ENCODE peak calls at places on chromosomes 16 and 17, in eight cellular contexts. K is WTC11; X is NT2/D1; U is HCT116; V is iris pigment epithelial cell; T is stimulated activated CD4-positive, alpha-beta T cell treated with anti-CD3 and anti-CD28 coated beads, TNF-alpha, amount 100 ng/mL, for 1 hour; I is NCI-H1930; S is activated CD8-positive, alpha-beta memory T cell treated with anti-CD3 and anti-CD28 coated beads for 4 hours. N is an unnamed sample.

GRCh38 chr17:17511971-17512858 is 16.0 kb upstream of the RASD1 start:
- DNase-seq in K (no peak), X (no peak), U (no peak), V (peak; percentile 91), T (no peak), I (no peak), S (no peak), N (no peak)

GRCh38 chr17:60106377-60107059 is 27.8 kb upstream of the HEATR6 start:
- DNase-seq in K (no peak), X (no peak), U (no peak), V (peak; percentile 64), T (no peak), I (no peak), S (no peak), N (no peak)

GRCh38 chr17:82623707-82624106 is 24.5 kb downstream of the WDR45B start:
- DNase-seq in K (no peak), X (no peak), U (no peak), V (no peak), T (no peak), I (no peak), S (no peak), N (no peak)

GRCh38 chr17:35214192-35214591 is 20.0 kb upstream of the SLC35G3 start:
- DNase-seq in K (no peak), X (no peak), U (no peak), V (no peak), T (peak; percentile 12), I (no peak), S (no peak), N (no peak)

GRCh38 chr17:38613981-38614779 is 8.4 kb upstream of the SRCIN1 start:
- DNase-seq in K (no peak), X (no peak), U (no peak), V (no peak), T (no peak), I (no peak), S (no peak), N (peak; percentile 67)

GRCh38 chr17:75654176-75654575 is 12.8 kb downstream of the RECQL5 start:
- DNase-seq in K (no peak), X (no peak), U (no peak), V (no peak), T (no peak), I (no peak), S (no peak), N (no peak)

GRCh38 chr17:59851431-59852375 is 41.0 kb downstream of the TUBD1 start:
- DNase-seq in K (no peak), X (no peak), U (no peak), V (peak; percentile 97), T (no peak), I (no peak), S (no peak), N (no peak)

GRCh38 chr17:64216030-64216384 is 47.1 kb downstream of the TEX2 start:
- DNase-seq in K (no peak), X (no peak), U (no peak), V (no peak), T (no peak), I (no peak), S (no peak), N (no peak)

GRCh38 chr16:81524382-81524781 is 79.8 kb downstream of the CMIP start:
- DNase-seq in K (no peak), X (no peak), U (no peak), V (no peak), T (no peak), I (no peak), S (peak; percentile 29), N (no peak)

GRCh38 chr17:1961187-1961586 is 63.9 kb downstream of the RTN4RL1 start:
- DNase-seq in K (peak; percentile 63), X (peak; percentile 39), U (no peak), V (no peak), T (no peak), I (no peak), S (no peak), N (no peak)

GRCh38 chr16:58024673-58025350 is 742 bp upstream of the MMP15 start:
- DNase-seq in K (peak; percentile 65), X (no peak), U (peak; percentile 56), V (peak; percentile 25), T (no peak), I (no peak), S (no peak), N (no peak)

GRCh38 chr16:47358816-47359215 is 102.0 kb downstream of the ITFG1 start:
- DNase-seq in K (no peak), X (no peak), U (peak; percentile 13), V (peak; percentile 23), T (no peak), I (no peak), S (no peak), N (no peak)

GRCh38 chr17:66348605-66349165 is 46.3 kb downstream of the PRKCA start:
- DNase-seq in K (no peak), X (no peak), U (peak; percentile 22), V (peak; percentile 88), T (no peak), I (no peak), S (no peak), N (peak; percentile 37)

GRCh38 chr17:17778308-17779014 is 58.3 kb downstream of the SREBF1 start:
- DNase-seq in K (no peak), X (no peak), U (no peak), V (no peak), T (no peak), I (no peak), S (no peak), N (no peak)

GRCh38 chr17:76354747-76355310 is 1.1 kb upstream of the PRPSAP1 start:
- DNase-seq in K (no peak), X (no peak), U (no peak), V (no peak), T (no peak), I (no peak), S (no peak), N (no peak)

GRCh38 chr16:60945225-60945624 is 1091.0 kb downstream of the CDH8 start:
- DNase-seq in K (peak; percentile 60), X (peak; percentile 47), U (no peak), V (no peak), T (no peak), I (no peak), S (no peak), N (no peak)

GRCh38 chr17:2395258-2396170 is 5.3 kb downstream of the MNT start:
- DNase-seq in K (no peak), X (no peak), U (no peak), V (peak; percentile 65), T (no peak), I (no peak), S (no peak), N (no peak)

GRCh38 chr17:80816241-80817103 is 175.2 kb upstream of the CHMP6 start:
- DNase-seq in K (no peak), X (no peak), U (no peak), V (no peak), T (no peak), I (no peak), S (no peak), N (no peak)

GRCh38 chr16:55643161-55643970 is 12.4 kb upstream of the SLC6A2 start:
- DNase-seq in K (no peak), X (no peak), U (peak; percentile 8), V (no peak), T (no peak), I (no peak), S (no peak), N (no peak)

GRCh38 chr16:15887283-15887682 is 1.1 kb downstream of the CEP20 start:
- DNase-seq in K (no peak), X (no peak), U (no peak), V (no peak), T (no peak), I (no peak), S (no peak), N (no peak)

GRCh38 chr17:38926290-38927070 is 1.1 kb downstream of the LASP1NB start:
- DNase-seq in K (no peak), X (no peak), U (no peak), V (peak; percentile 60), T (no peak), I (no peak), S (no peak), N (no peak)

GRCh38 chr17:68353121-68353521 is 61.8 kb downstream of the ARSG start:
- DNase-seq in K (no peak), X (no peak), U (no peak), V (peak; percentile 32), T (no peak), I (no peak), S (no peak), N (no peak)

GRCh38 chr17:76691379-76692191 is 19.2 kb downstream of the MXRA7 start:
- DNase-seq in K (no peak), X (no peak), U (no peak), V (no peak), T (no peak), I (no peak), S (no peak), N (no peak)

GRCh38 chr16:82134884-82135283 is 35.1 kb downstream of the MPHOSPH6 start:
- DNase-seq in K (no peak), X (no peak), U (no peak), V (no peak), T (no peak), I (no peak), S (no peak), N (no peak)

GRCh38 chr17:54932711-54933110 is 32.1 kb downstream of the TOM1L1 start:
- DNase-seq in K (no peak), X (no peak), U (no peak), V (peak; percentile 24), T (no peak), I (no peak), S (no peak), N (no peak)

GRCh38 chr17:46727572-46728348 is 90.7 kb downstream of the WNT3 start:
- DNase-seq in K (no peak), X (no peak), U (no peak), V (peak; percentile 89), T (no peak), I (no peak), S (no peak), N (no peak)

GRCh38 chr16:47965439-47965838 is 190.4 kb downstream of the ABCC12 start:
- DNase-seq in K (no peak), X (peak; percentile 87), U (no peak), V (peak; percentile 54), T (no peak), I (no peak), S (no peak), N (no peak)

GRCh38 chr17:73841431-73842060 is 197.3 kb upstream of the SDK2 start:
- DNase-seq in K (peak; percentile 54), X (peak; percentile 20), U (no peak), V (no peak), T (no peak), I (no peak), S (no peak), N (peak; percentile 19)

GRCh38 chr16:73506568-73507056 is 458.7 kb upstream of the ZFHX3 start:
- DNase-seq in K (no peak), X (no peak), U (no peak), V (no peak), T (no peak), I (no peak), S (no peak), N (no peak)

GRCh38 chr17:57406981-57407286 is 150.6 kb downstream of the MSI2 start:
- DNase-seq in K (no peak), X (no peak), U (no peak), V (no peak), T (no peak), I (no peak), S (no peak), N (no peak)

GRCh38 chr16:89052824-89053724 is 40.6 kb upstream of the ACSF3 start:
- DNase-seq in K (no peak), X (no peak), U (peak; percentile 92), V (no peak), T (no peak), I (no peak), S (no peak), N (no peak)

GRCh38 chr17:65509032-65509431 is 52.4 kb downstream of the AXIN2 start:
- DNase-seq in K (no peak), X (no peak), U (no peak), V (no peak), T (no peak), I (no peak), S (no peak), N (no peak)

GRCh38 chr17:57106836-57107497 is 21.9 kb downstream of the AKAP1 start:
- DNase-seq in K (no peak), X (no peak), U (no peak), V (no peak), T (no peak), I (no peak), S (no peak), N (no peak)

GRCh38 chr17:72970794-72971512 is 121.5 kb downstream of the SLC39A11 start:
- DNase-seq in K (no peak), X (no peak), U (no peak), V (no peak), T (no peak), I (no peak), S (no peak), N (no peak)